ENCODE peak calls at places on chromosomes 16 and 17, in six cellular contexts. H, E, Z, N, A and F are unnamed samples.

GRCh38 chr17:17416400-17417360 is 60.1 kb upstream of the MED9 start:
- DNase-seq in E (peak), Z (no peak), H (no peak), N (no peak), A (no peak), F (peak)

GRCh38 chr17:75996665-75997590 is 3.7 kb upstream of the CDK3 start:
- DNase-seq in H (no peak), E (peak), Z (no peak), A (no peak), N (no peak), F (peak)

GRCh38 chr17:69762766-69763165 is 312.3 kb upstream of the KCNJ16 start:
- DNase-seq in A (no peak), H (no peak), E (no peak), Z (no peak), N (no peak), F (no peak)

GRCh38 chr16:4244254-4244812 is 2.5 kb upstream of the SRL start:
- DNase-seq in N (peak), A (no peak), H (no peak), Z (no peak), E (no peak), F (no peak)

GRCh38 chr17:45371414-45372324 is 54.8 kb upstream of the MAP3K14 start:
- DNase-seq in A (peak), N (peak), H (peak), E (no peak), Z (no peak), F (peak)

GRCh38 chr16:2468725-2469398 is 2.2 kb upstream of the NTN3 start:
- DNase-seq in Z (no peak), H (no peak), N (peak), E (no peak), A (no peak), F (no peak)

GRCh38 chr17:80034977-80035686 is 540 bp downstream of the TBC1D16 start:
- DNase-seq in Z (no peak), N (peak), E (peak), A (no peak), H (peak), F (peak)

GRCh38 chr17:55319933-55320593 is 55.3 kb downstream of the HLF start:
- DNase-seq in H (no peak), Z (no peak), E (no peak), N (no peak), A (no peak), F (no peak)

GRCh38 chr16:19607610-19608280 is 52.2 kb downstream of the VPS35L start:
- DNase-seq in N (no peak), A (peak), H (no peak), Z (no peak), E (no peak), F (peak)